ENCODE peak calls at places on chromosomes 12 and 14, in eight cellular contexts. U is fibroblast of mammary gland, W is SK-N-SH, L is GM20000, R is foreskin fibroblast, F is tibial artery, I is astrocyte of the spinal cord, X is psoas muscle. V is an unnamed sample.

GRCh38 chr12:112347521-112347920 is 34.7 kb downstream of the HECTD4 start:
- DNase-seq in X (no peak), W (no peak), F (no peak), U (peak; percentile 66), I (peak; percentile 96), L (peak; percentile 44), R (peak; percentile 85), V (peak; percentile 27)

GRCh38 chr12:71645268-71645667 is 18.4 kb downstream of the ZFC3H1 start:
- DNase-seq in R (no peak), L (no peak), I (no peak), W (no peak), X (no peak), F (no peak), U (no peak), V (no peak)

GRCh38 chr12:121060149-121061001 is 21.3 kb upstream of the OASL start:
- DNase-seq in L (peak; percentile 75), R (peak; percentile 70), U (peak; percentile 48), I (peak; percentile 41), F (no peak), X (no peak), W (peak; percentile 48), V (peak; percentile 71)

GRCh38 chr12:19485240-19485639 is 45.9 kb downstream of the AEBP2 start:
- DNase-seq in W (no peak), R (no peak), F (no peak), X (no peak), L (no peak), I (no peak), U (no peak), V (no peak)

GRCh38 chr12:53290661-53291060 is 4.7 kb upstream of the PFDN5 start:
- DNase-seq in X (no peak), U (peak; percentile 53), I (no peak), W (no peak), F (no peak), L (no peak), R (peak; percentile 45), V (no peak)

GRCh38 chr12:108483213-108483920 is 31.7 kb upstream of the FICD start:
- DNase-seq in X (no peak), U (no peak), W (no peak), R (no peak), I (peak; percentile 8), L (no peak), F (no peak), V (no peak)

GRCh38 chr12:119631930-119632678 is 35.8 kb upstream of the PRKAB1 start:
- DNase-seq in F (no peak), X (no peak), I (peak; percentile 73), U (peak; percentile 47), L (no peak), R (peak; percentile 18), W (no peak), V (no peak)

GRCh38 chr14:100899841-100900771 is 3.4 kb downstream of the RTL1 start:
- DNase-seq in F (peak; percentile 42), W (peak; percentile 57), R (no peak), L (no peak), I (no peak), U (no peak), X (no peak), V (no peak)

GRCh38 chr14:96091149-96091693 is 52.1 kb downstream of the C14orf132 start:
- DNase-seq in R (no peak), L (no peak), W (peak; percentile 59), U (no peak), F (peak; percentile 62), X (peak; percentile 35), I (no peak), V (no peak)

GRCh38 chr12:94582591-94582990 is 67.8 kb downstream of the TMCC3 start:
- DNase-seq in L (no peak), U (no peak), R (no peak), X (no peak), W (no peak), I (no peak), F (no peak), V (no peak)

GRCh38 chr12:53739285-53740129 is 12.3 kb upstream of the CALCOCO1 start:
- DNase-seq in L (no peak), R (peak; percentile 44), W (peak; percentile 48), X (no peak), U (peak; percentile 37), F (peak; percentile 39), I (no peak), V (no peak)

GRCh38 chr12:51759175-51759574 is 89.3 kb downstream of the FIGNL2 start:
- DNase-seq in X (no peak), L (no peak), F (no peak), I (no peak), W (no peak), U (peak; percentile 73), R (peak; percentile 82), V (no peak)

GRCh38 chr14:71202881-71203280 is 295.6 kb downstream of the PCNX1 start:
- DNase-seq in U (peak; percentile 13), W (no peak), L (no peak), R (no peak), X (no peak), F (no peak), I (no peak), V (no peak)

GRCh38 chr14:105141026-105141425 is 27.6 kb downstream of the JAG2 start:
- DNase-seq in I (no peak), F (peak; percentile 24), X (no peak), W (no peak), L (no peak), R (no peak), U (no peak), V (no peak)

GRCh38 chr12:4434721-4435425 is 10.7 kb downstream of the FGF6 start:
- DNase-seq in W (no peak), U (no peak), I (no peak), L (no peak), X (no peak), R (no peak), F (no peak), V (no peak)

GRCh38 chr12:76685246-76685678 is 78.7 kb upstream of the ZDHHC17 start:
- DNase-seq in R (peak; percentile 37), L (no peak), X (no peak), W (no peak), U (no peak), I (peak; percentile 73), F (no peak), V (no peak)

GRCh38 chr12:84315926-84316325 is 596.7 kb downstream of the SLC6A15 start:
- DNase-seq in I (no peak), U (peak; percentile 56), X (no peak), L (no peak), R (peak; percentile 11), F (no peak), W (no peak), V (no peak)

GRCh38 chr14:89000007-89000942 is 175.8 kb downstream of the TTC8 start:
- DNase-seq in W (no peak), L (no peak), F (no peak), R (peak; percentile 98), U (peak; percentile 98), I (peak; percentile 89), X (peak; percentile 53), V (peak; percentile 71)

GRCh38 chr12:43571885-43572284 is 19.9 kb upstream of the ADAMTS20 start:
- DNase-seq in I (no peak), U (no peak), L (no peak), W (no peak), X (no peak), R (no peak), F (no peak), V (no peak)

GRCh38 chr12:118238888-118239287 is 103.0 kb downstream of the PEBP1 start:
- DNase-seq in X (no peak), I (no peak), F (no peak), L (peak; percentile 20), U (no peak), R (no peak), W (no peak), V (no peak)

GRCh38 chr14:51484491-51484890 is 167.2 kb upstream of the FRMD6 start:
- DNase-seq in L (no peak), R (peak; percentile 62), X (no peak), F (no peak), U (peak; percentile 63), I (no peak), W (no peak), V (no peak)

DNA sequence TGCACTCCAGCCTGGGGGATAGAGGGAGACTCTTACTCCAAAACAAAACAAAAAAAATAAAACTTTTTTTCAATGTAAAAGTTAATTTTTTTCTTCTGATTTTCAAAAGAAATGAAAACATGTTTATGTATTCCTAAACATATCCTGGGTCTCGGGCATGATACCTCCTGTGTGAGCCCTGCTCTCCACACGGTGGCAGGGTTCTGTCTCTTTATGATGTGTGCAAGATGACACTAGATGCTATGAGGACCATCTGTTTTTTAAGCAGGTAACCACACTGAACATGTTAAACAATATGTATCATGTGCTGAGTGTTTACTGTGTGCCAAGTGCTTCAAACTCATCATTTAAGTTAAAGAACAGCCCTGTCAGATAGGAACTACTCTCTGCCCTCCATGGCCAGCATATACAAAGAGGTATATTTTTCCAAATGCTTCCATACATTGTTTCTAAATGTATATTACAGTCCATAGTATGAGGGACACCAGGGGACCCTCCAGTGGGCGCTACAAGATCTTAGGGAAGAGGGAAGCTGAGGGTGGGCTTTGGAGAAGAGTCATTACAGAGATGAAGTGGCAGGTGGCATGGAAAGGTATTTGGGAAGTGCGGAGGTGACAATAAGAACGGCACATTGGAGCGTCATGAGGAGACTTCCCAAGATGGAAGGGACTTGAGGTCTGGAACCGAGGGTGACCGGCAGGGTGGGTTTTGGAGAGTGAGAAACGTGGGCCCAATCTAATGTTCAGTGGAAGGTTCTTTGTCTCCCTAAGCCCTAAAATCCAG is 28.5 kb downstream of the FOS start:
- DNase-seq in F (no peak), L (peak; percentile 56), R (peak; percentile 22), I (no peak), W (peak; percentile 41), U (peak; percentile 24), X (no peak), V (peak; percentile 61)
- TF ChIP-seq CTCF in F (no peak), L (peak; percentile 55), R (peak; percentile 30), I (peak; percentile 36), W (peak; percentile 48), U (peak; percentile 21), X (peak; percentile 50), V (no peak)

GRCh38 chr14:37594238-37594915 is 672 bp downstream of the FOXA1 start:
- DNase-seq in R (peak; percentile 89), X (no peak), L (no peak), F (no peak), W (peak; percentile 53), U (peak; percentile 82), I (peak; percentile 79), V (peak; percentile 61)
- TF ChIP-seq CTCF in R (peak; percentile 87), X (peak; percentile 49), L (no peak), F (peak; percentile 62), W (peak; percentile 70), U (peak; percentile 86), I (peak; percentile 85), V (peak; percentile 66)

GRCh38 chr14:54902143-54902520 is 494 bp downstream of the GCH1 start:
- DNase-seq in U (peak; percentile 31), W (peak; percentile 70), R (peak; percentile 68), X (peak; percentile 79), I (peak; percentile 21), F (peak; percentile 81), L (peak; percentile 72), V (peak; percentile 89)
- TF ChIP-seq CTCF in U (no peak), W (no peak), R (no peak), X (no peak), I (no peak), F (no peak), L (no peak), V (no peak)

DNA sequence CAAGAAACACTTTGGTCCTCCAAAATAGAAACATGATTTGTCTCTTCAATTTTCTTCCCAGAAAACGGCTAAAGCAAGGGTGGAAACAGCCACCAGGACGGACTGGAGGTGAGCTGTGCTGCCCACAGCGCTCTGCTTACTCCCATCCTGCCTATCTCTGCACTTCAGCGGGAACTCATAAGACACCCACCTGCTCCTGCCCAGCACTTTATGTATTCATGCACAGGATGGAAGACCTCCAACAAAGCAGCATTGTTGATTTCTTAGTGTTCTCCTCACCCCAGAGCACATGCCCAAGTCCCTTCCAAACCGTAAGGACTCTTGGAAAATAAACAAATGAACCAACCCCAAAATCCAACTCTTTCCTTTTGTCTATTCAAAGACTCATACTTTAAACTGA is 277.2 kb downstream of the MED13L start:
- DNase-seq in U (no peak), R (no peak), L (no peak), F (no peak), X (no peak), W (no peak), I (no peak), V (no peak)
- TF ChIP-seq CTCF in U (no peak), R (no peak), L (no peak), F (no peak), X (no peak), W (no peak), I (no peak), V (no peak)

V was measured in activated CD8-positive, alpha-beta T cell treated with anti-CD3 and anti-CD28 coated beads for 36 hours.